ENCODE peak calls at places on chromosomes 16 and 17, in seven cellular contexts. K is testis, E is right cardiac atrium, T is thoracic aorta, Z is IMR-90, J is tibial artery, H is transverse colon. G is an unnamed sample. For H3K4me1, the result is how much of the 10 kb centered on the place peaks cover.

GRCh38 chr16:87984868-87985267 is 33.6 kb downstream of the BANP start:
- DNase-seq in E (no peak), T (no peak), J (no peak), K (no peak), H (no peak), Z (no peak), G (no peak)

GRCh38 chr17:55237826-55238196 is 26.9 kb upstream of the HLF start:
- DNase-seq in E (no peak), T (no peak), Z (no peak), K (no peak), J (no peak), H (no peak), G (no peak)

GRCh38 chr16:68452176-68452575 is 3.9 kb upstream of the SMPD3 start:
- DNase-seq in Z (no peak), K (no peak), T (no peak), J (no peak), H (no peak), E (no peak), G (no peak)

GRCh38 chr17:16286009-16286946 is 67.0 kb downstream of the CENPV start:
- DNase-seq in Z (peak), J (peak), E (peak), T (peak), H (peak), K (peak), G (peak)

GRCh38 chr17:3738562-3739295 is 15.0 kb downstream of the HASPIN start:
- DNase-seq in Z (peak), T (no peak), K (peak), J (no peak), E (no peak), H (peak), G (peak)

GRCh38 chr17:10127819-10128375 is 70.5 kb downstream of the GAS7 start:
- DNase-seq in T (peak), H (peak), Z (peak), J (peak), E (peak), K (peak), G (no peak)

GRCh38 chr16:29848420-29849297 is 14.4 kb downstream of the CDIPT start:
- DNase-seq in K (peak), T (no peak), Z (peak), J (peak), E (peak), H (peak), G (peak)

GRCh38 chr17:68424861-68425260 is 32.4 kb downstream of the WIPI1 start:
- DNase-seq in K (no peak), H (no peak), Z (no peak), J (no peak), E (no peak), T (no peak), G (peak)

GRCh38 chr16:85216522-85217375 is 104.5 kb upstream of the CIBAR2 start:
- DNase-seq in J (no peak), E (no peak), Z (no peak), T (no peak), H (no peak), K (no peak), G (no peak)

GRCh38 chr16:51577621-51578303 is 426.7 kb upstream of the SALL1 start:
- DNase-seq in T (no peak), Z (peak), E (no peak), H (no peak), J (no peak), K (no peak), G (no peak)

GRCh38 chr17:8155341-8156173 is 3.4 kb upstream of the PER1 start:
- DNase-seq in Z (no peak), T (no peak), H (no peak), J (no peak), E (no peak), K (no peak), G (no peak)

GRCh38 chr17:51499906-51500305 is 239.6 kb downstream of the UTP18 start:
- DNase-seq in T (no peak), K (no peak), E (no peak), Z (no peak), J (no peak), H (no peak), G (no peak)

GRCh38 chr16:59633996-59634579 is 900.0 kb upstream of the GOT2 start:
- DNase-seq in Z (peak), K (no peak), H (no peak), E (no peak), T (no peak), J (no peak), G (no peak)

GRCh38 chr16:30063893-30064745 is 1.4 kb upstream of the ALDOA start:
- DNase-seq in J (peak), H (peak), T (no peak), K (peak), E (peak), Z (peak), G (peak)

GRCh38 chr16:85316321-85316919 is 204.1 kb upstream of the CIBAR2 start:
- DNase-seq in K (peak), Z (peak), H (peak), T (no peak), E (peak), J (no peak), G (peak)

GRCh38 chr17:8164815-8165131 is 2.0 kb upstream of the VAMP2 start:
- DNase-seq in Z (no peak), E (no peak), J (no peak), H (no peak), T (no peak), K (no peak), G (no peak)

GRCh38 chr16:88856122-88856827 is 472 bp downstream of the GALNS start:
- DNase-seq in E (peak), J (no peak), H (peak), K (no peak), Z (no peak), T (no peak), G (peak)

GRCh38 chr17:29836643-29837042 is 93.4 kb downstream of the SSH2 start:
- DNase-seq in J (no peak), E (no peak), H (no peak), K (no peak), T (no peak), Z (peak), G (no peak)

GRCh38 chr16:57349212-57350031 is 9.2 kb upstream of the CCL22 start:
- DNase-seq in H (peak), J (no peak), E (no peak), T (no peak), Z (no peak), K (no peak), G (no peak)

GRCh38 chr17:60528828-60529227 is 2.8 kb upstream of the APPBP2 start:
- DNase-seq in K (no peak), E (no peak), H (no peak), T (no peak), J (no peak), Z (no peak), G (no peak)

GRCh38 chr17:46147167-46147749 is 46.0 kb downstream of the KANSL1 start:
- DNase-seq in T (no peak), J (no peak), E (no peak), Z (no peak), H (no peak), K (no peak), G (no peak)
- H3K4me1 ChIP-seq in T (under half), J (half or more), E (under half), Z (under half), H (under half), K (under half), G (under half)

GRCh38 chr16:398551-399277 is 1.7 kb downstream of the NME4 start:
- DNase-seq in E (no peak), H (no peak), K (no peak), Z (no peak), J (no peak), T (no peak), G (no peak)
- H3K4me1 ChIP-seq in E (under half), H (under half), K (under half), Z (under half), J (under half), T (under half), G (under half)

DNA sequence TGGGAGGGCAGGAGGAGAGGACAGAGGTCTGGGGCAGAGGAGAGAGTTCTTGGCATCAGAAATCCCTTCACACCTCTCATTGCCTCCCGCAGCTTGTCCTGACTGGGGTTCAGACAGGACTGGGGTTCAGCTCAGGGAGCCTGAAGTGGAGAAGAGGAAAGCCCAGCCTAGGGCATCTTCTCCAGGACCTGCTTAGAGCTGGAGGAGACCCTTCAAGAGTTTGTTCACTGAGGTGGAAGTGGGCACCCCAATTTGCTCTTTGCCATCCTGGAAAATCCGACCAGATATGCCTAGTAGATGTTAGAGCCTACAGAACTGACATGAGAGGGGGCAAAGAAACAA is 2.0 kb downstream of the HOXB3 start:
- DNase-seq in E (no peak), J (no peak), H (no peak), T (no peak), K (no peak), Z (no peak), G (no peak)
- H3K4me1 ChIP-seq in E (under half), J (under half), H (under half), T (under half), K (under half), Z (under half), G (under half)

GRCh38 chr17:35252646-35253045 is 9.8 kb downstream of the SLFN5 start:
- DNase-seq in E (peak), Z (no peak), H (no peak), K (no peak), J (peak), T (no peak), G (no peak)

GRCh38 chr17:35256629-35257028 is 13.8 kb downstream of the SLFN5 start:
- DNase-seq in T (no peak), J (no peak), H (no peak), Z (no peak), E (no peak), K (no peak), G (peak)

GRCh38 chr17:35255316-35255715 is 12.4 kb downstream of the SLFN5 start:
- DNase-seq in J (no peak), H (no peak), Z (no peak), K (no peak), E (no peak), T (no peak), G (no peak)

GRCh38 chr17:35257080-35257701 is 14.3 kb downstream of the SLFN5 start:
- DNase-seq in Z (peak), J (no peak), T (no peak), H (peak), E (peak), K (no peak), G (peak)

GRCh38 chr17:35254107-35254802 is 11.4 kb downstream of the SLFN5 start:
- DNase-seq in K (peak), E (peak), T (peak), J (peak), H (peak), Z (peak), G (peak)
- H3K4me1 ChIP-seq in K (under half), E (under half), T (under half), J (under half), H (under half), Z (under half), G (under half)

DNA sequence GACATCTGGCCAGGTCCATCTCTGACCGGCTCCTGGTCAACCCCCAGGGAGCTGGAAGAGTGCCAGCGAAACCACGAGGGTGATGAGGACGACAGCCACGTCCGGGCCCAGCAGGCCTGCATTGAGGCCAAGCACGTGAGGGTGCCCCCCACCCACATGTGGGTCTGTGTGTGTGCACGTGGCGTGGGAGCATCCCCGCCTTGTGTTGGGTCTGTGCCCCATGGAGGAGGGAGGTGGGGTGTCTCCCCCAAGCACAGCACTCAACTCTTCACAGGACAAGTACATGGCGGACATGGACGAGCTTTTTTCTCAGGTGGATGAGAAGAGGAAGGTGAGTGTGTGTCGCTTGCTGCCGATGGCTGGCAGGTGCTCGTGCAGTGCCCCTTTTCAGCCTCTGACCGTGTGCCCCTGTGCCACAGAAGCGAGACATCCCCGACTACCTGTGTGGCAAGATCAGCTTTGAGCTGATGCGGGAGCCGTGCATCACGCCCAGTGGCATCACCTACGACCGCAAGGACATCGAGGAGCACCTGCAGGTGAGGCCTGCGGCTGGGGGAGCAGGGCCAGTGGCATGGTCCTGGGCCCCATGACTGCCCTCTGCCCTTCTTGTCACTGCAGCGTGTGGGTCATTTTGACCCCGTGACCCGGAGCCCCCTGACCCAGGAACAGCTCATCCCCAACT is 1.7 kb downstream of the STUB1 start:
- DNase-seq in E (no peak), K (no peak), H (no peak), Z (no peak), J (no peak), T (no peak), G (no peak)
- H3K4me1 ChIP-seq in E (under half), K (under half), H (under half), Z (under half), J (half or more), T (under half), G (under half)